ENCODE peak calls at places on chromosome 12, in five cellular contexts. One of them, this sample, is unnamed.

GRCh38 chr12:30925607-30926242 is 823 bp upstream of the TSPAN11 start:
- DNase-seq in A549: no peak
- DNase-seq in ovary: no peak
- DNase-seq in tibial nerve: no peak
- DNase-seq in GM12878: no peak
- DNase-seq in this sample: no peak

GRCh38 chr12:70756791-70757190 is 119.6 kb upstream of the PTPRB start:
- DNase-seq in A549: no peak
- DNase-seq in ovary: no peak
- DNase-seq in tibial nerve: no peak
- DNase-seq in GM12878: no peak
- DNase-seq in this sample: no peak

GRCh38 chr12:116172224-116172849 is 105.2 kb downstream of the MED13L start:
- DNase-seq in A549: no peak
- DNase-seq in ovary: no peak
- DNase-seq in tibial nerve: no peak
- DNase-seq in GM12878: no peak
- DNase-seq in this sample: no peak

GRCh38 chr12:107684990-107685359 is 624 bp upstream of the PWP1 start:
- DNase-seq in A549: peak
- DNase-seq in ovary: no peak
- DNase-seq in tibial nerve: no peak
- DNase-seq in GM12878: no peak
- DNase-seq in this sample: no peak

GRCh38 chr12:45914090-45914489 is 76.3 kb downstream of the SCAF11 start:
- DNase-seq in A549: peak
- DNase-seq in ovary: no peak
- DNase-seq in tibial nerve: no peak
- DNase-seq in GM12878: no peak
- DNase-seq in this sample: no peak

GRCh38 chr12:66409195-66409871 is 107.0 kb downstream of the HELB start:
- DNase-seq in A549: peak
- DNase-seq in ovary: no peak
- DNase-seq in tibial nerve: peak
- DNase-seq in GM12878: no peak
- DNase-seq in this sample: no peak

GRCh38 chr12:124488520-124488919 is 78.9 kb downstream of the NCOR2 start:
- DNase-seq in A549: no peak
- DNase-seq in ovary: peak
- DNase-seq in tibial nerve: no peak
- DNase-seq in GM12878: no peak
- DNase-seq in this sample: no peak

GRCh38 chr12:89863332-89863938 is 154.8 kb upstream of the ATP2B1 start:
- DNase-seq in A549: no peak
- DNase-seq in ovary: no peak
- DNase-seq in tibial nerve: no peak
- DNase-seq in GM12878: peak
- DNase-seq in this sample: no peak

GRCh38 chr12:28640519-28640918 is 450.3 kb downstream of the CCDC91 start:
- DNase-seq in A549: no peak
- DNase-seq in ovary: no peak
- DNase-seq in tibial nerve: no peak
- DNase-seq in GM12878: no peak
- DNase-seq in this sample: no peak

GRCh38 chr12:15830538-15830937 is 41.4 kb upstream of the EPS8 start:
- DNase-seq in A549: no peak
- DNase-seq in ovary: no peak
- DNase-seq in tibial nerve: no peak
- DNase-seq in GM12878: no peak
- DNase-seq in this sample: no peak

GRCh38 chr12:53220857-53221202 is 11.2 kb downstream of the RARG start:
- DNase-seq in A549: peak
- DNase-seq in ovary: peak
- DNase-seq in tibial nerve: peak
- DNase-seq in GM12878: peak
- DNase-seq in this sample: peak

DNA sequence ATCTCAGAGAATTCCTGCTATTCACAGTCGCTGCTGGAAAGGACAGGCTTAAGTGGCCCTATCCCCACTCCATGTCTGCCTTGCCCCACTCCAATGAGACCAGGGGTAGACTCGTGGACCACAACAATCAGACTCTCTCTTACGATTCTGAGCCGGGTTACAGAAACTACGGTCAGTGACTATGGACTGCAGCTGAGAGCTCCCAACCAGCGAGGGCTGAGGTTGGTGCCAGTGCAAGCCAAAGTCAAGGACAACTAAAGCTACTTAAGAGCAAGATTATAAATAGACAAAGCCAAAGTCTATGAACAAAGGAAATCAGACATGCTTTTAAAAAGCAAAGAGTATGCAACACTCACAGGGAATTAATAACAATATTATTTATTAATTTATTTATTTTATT is 18.3 kb upstream of the AMIGO2 start:
- DNase-seq in A549: no peak
- DNase-seq in ovary: no peak
- DNase-seq in tibial nerve: no peak
- DNase-seq in GM12878: no peak
- DNase-seq in this sample: no peak
- H3K4me3 ChIP-seq in A549: no peak
- H3K4me3 ChIP-seq in ovary: no peak
- H3K4me3 ChIP-seq in tibial nerve: no peak
- H3K4me3 ChIP-seq in GM12878: no peak
- H3K4me3 ChIP-seq in this sample: no peak

GRCh38 chr12:10098762-10099161 is at the start of gene CLEC1A:
- DNase-seq in A549: no peak
- DNase-seq in ovary: peak
- DNase-seq in tibial nerve: no peak
- DNase-seq in GM12878: no peak
- DNase-seq in this sample: no peak
- TF ChIP-seq POLR2A in A549: no peak
- TF ChIP-seq POLR2A in ovary: no peak
- TF ChIP-seq POLR2A in tibial nerve: no peak
- TF ChIP-seq POLR2A in GM12878: no peak
- TF ChIP-seq POLR2A in this sample: no peak

GRCh38 chr12:119990382-119990874 is 1.4 kb downstream of the BICDL1 start:
- DNase-seq in A549: no peak
- DNase-seq in ovary: no peak
- DNase-seq in tibial nerve: no peak
- DNase-seq in GM12878: no peak
- DNase-seq in this sample: no peak
- H3K4me3 ChIP-seq in A549: peak
- H3K4me3 ChIP-seq in ovary: no peak
- H3K4me3 ChIP-seq in tibial nerve: no peak
- H3K4me3 ChIP-seq in GM12878: peak
- H3K4me3 ChIP-seq in this sample: no peak

GRCh38 chr12:92928431-92928961 is 599 bp downstream of the EEA1 start:
- DNase-seq in A549: peak
- DNase-seq in ovary: peak
- DNase-seq in tibial nerve: peak
- DNase-seq in GM12878: no peak
- DNase-seq in this sample: peak

GRCh38 chr12:92927436-92928116 is 1.5 kb downstream of the EEA1 start:
- DNase-seq in A549: peak
- DNase-seq in ovary: no peak
- DNase-seq in tibial nerve: no peak
- DNase-seq in GM12878: no peak
- DNase-seq in this sample: no peak

GRCh38 chr12:92930421-92930820 is 1.3 kb upstream of the EEA1 start:
- DNase-seq in A549: no peak
- DNase-seq in ovary: no peak
- DNase-seq in tibial nerve: no peak
- DNase-seq in GM12878: no peak
- DNase-seq in this sample: no peak

GRCh38 chr12:92929957-92930356 is 862 bp upstream of the EEA1 start:
- DNase-seq in A549: peak
- DNase-seq in ovary: no peak
- DNase-seq in tibial nerve: peak
- DNase-seq in GM12878: no peak
- DNase-seq in this sample: no peak

DNA sequence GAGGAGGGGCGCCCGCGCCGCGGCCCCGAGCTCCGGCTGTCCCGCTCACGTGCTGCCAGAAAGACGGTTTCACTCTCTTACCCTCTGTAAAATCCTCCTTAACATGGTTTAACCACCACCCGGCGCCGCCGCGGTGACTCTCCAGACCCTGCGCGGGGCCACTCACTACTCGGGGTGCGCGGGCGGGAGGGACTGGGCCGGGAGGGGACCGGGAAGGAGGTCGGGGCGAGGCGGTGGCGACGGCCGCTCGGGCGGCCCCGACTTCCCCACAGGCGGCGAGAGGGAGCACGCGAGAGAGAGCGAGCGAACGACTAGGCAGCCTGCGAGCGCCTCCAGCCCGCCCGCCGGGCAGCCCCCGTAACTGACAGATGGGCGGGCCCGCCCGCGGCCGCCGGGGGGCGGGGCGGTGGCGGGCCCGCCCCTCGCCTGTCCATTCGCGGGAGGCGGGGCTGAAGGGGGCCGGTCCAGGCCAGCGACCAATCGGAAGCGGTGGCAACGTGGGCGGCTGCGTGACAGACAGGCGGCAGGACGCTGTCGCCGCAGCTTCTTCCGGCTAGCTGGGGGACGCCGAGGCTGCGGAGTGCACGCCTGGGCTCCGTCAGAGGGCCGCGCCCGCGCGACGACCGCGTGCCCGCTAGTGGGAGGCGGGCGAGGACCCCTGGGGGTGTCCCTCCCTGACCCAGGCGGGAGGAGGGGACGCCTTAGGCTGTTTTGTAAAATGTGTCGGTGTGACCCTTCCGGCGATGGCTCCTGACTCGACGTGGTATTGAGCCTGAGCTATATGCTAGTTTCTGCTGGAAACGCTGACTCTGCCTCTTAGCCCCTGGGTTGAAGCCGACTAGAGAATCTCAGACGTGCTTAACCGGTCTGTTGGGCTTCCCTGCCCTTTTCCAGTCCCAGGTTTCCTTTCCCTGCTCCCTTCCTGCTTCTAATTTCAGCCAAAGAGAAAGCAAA is at the start of gene EEA1:
- DNase-seq in A549: peak
- DNase-seq in ovary: peak
- DNase-seq in tibial nerve: peak
- DNase-seq in GM12878: peak
- DNase-seq in this sample: peak
- TF ChIP-seq POLR2A in A549: peak
- TF ChIP-seq POLR2A in ovary: peak
- TF ChIP-seq POLR2A in tibial nerve: peak
- TF ChIP-seq POLR2A in GM12878: peak
- TF ChIP-seq POLR2A in this sample: peak

GRCh38 chr12:4270670-4271432 is 2.7 kb upstream of the CCND2 start:
- DNase-seq in A549: no peak
- DNase-seq in ovary: peak
- DNase-seq in tibial nerve: peak
- DNase-seq in GM12878: no peak
- DNase-seq in this sample: no peak

GRCh38 chr12:4272976-4273650 is 449 bp upstream of the CCND2 start:
- DNase-seq in A549: no peak
- DNase-seq in ovary: no peak
- DNase-seq in tibial nerve: no peak
- DNase-seq in GM12878: no peak
- DNase-seq in this sample: no peak

GRCh38 chr12:4270016-4270669 is 3.4 kb upstream of the CCND2 start:
- DNase-seq in A549: no peak
- DNase-seq in ovary: no peak
- DNase-seq in tibial nerve: no peak
- DNase-seq in GM12878: no peak
- DNase-seq in this sample: no peak

GRCh38 chr12:4272014-4272975 is 1.3 kb upstream of the CCND2 start:
- DNase-seq in A549: no peak
- DNase-seq in ovary: peak
- DNase-seq in tibial nerve: peak
- DNase-seq in GM12878: peak
- DNase-seq in this sample: peak

DNA sequence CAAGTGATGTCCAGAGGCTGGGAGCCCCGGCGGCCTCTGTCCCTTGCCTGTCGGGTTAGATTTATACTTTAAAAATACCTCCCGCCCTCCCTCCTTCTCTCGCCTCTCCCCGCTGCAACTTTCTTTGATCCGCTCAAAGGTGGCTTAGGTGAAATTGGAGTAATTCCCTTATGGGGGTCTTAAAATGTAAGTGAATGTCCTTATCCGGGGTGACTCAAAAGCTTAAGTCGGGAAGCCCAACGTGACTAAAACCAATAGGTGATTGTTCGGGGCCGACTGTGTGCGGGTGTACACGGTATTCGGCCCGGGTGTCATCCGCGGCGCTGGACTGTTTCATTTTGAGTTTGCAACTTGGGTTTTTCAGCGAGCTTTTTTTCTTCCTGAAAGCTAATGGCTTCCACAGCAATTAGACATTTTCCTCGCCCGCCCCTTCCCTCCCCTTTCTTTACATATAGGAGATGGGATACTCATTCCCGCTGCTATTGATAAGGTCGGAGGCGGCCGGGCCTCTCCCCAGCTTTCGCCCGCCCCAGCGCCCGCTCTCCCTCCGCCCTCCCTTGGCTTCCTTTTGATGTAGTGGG is 2.0 kb upstream of the CCND2 start:
- DNase-seq in A549: no peak
- DNase-seq in ovary: no peak
- DNase-seq in tibial nerve: no peak
- DNase-seq in GM12878: peak
- DNase-seq in this sample: no peak
- H3K4me3 ChIP-seq in A549: peak
- H3K4me3 ChIP-seq in ovary: peak
- H3K4me3 ChIP-seq in tibial nerve: peak
- H3K4me3 ChIP-seq in GM12878: peak
- H3K4me3 ChIP-seq in this sample: peak

GRCh38 chr12:114408415-114408814 is 2.5 kb upstream of the TBX5 start:
- DNase-seq in A549: no peak
- DNase-seq in ovary: no peak
- DNase-seq in tibial nerve: no peak
- DNase-seq in GM12878: no peak
- DNase-seq in this sample: no peak

GRCh38 chr12:114407566-114408411 is 1.8 kb upstream of the TBX5 start:
- DNase-seq in A549: no peak
- DNase-seq in ovary: no peak
- DNase-seq in tibial nerve: no peak
- DNase-seq in GM12878: no peak
- DNase-seq in this sample: no peak

GRCh38 chr12:114406326-114407033 is 536 bp upstream of the TBX5 start:
- DNase-seq in A549: no peak
- DNase-seq in ovary: no peak
- DNase-seq in tibial nerve: no peak
- DNase-seq in GM12878: no peak
- DNase-seq in this sample: no peak

GRCh38 chr12:114405449-114406271 is at the start of gene TBX5:
- DNase-seq in A549: no peak
- DNase-seq in ovary: no peak
- DNase-seq in tibial nerve: no peak
- DNase-seq in GM12878: no peak
- DNase-seq in this sample: no peak

GRCh38 chr12:114407034-114407420 is 1.1 kb upstream of the TBX5 start:
- DNase-seq in A549: no peak
- DNase-seq in ovary: no peak
- DNase-seq in tibial nerve: no peak
- DNase-seq in GM12878: no peak
- DNase-seq in this sample: no peak
- TF ChIP-seq POLR2A in A549: no peak
- TF ChIP-seq POLR2A in ovary: no peak
- TF ChIP-seq POLR2A in tibial nerve: no peak
- TF ChIP-seq POLR2A in GM12878: no peak
- TF ChIP-seq POLR2A in this sample: no peak

GRCh38 chr12:69698054-69698453 is 1.0 kb downstream of the BEST3 start:
- DNase-seq in A549: no peak
- DNase-seq in ovary: no peak
- DNase-seq in tibial nerve: no peak
- DNase-seq in GM12878: no peak
- DNase-seq in this sample: no peak
- H3K4me3 ChIP-seq in A549: no peak
- H3K4me3 ChIP-seq in ovary: no peak
- H3K4me3 ChIP-seq in tibial nerve: no peak
- H3K4me3 ChIP-seq in GM12878: no peak
- H3K4me3 ChIP-seq in this sample: no peak

This sample was measured in breast epithelium.